ENCODE peak calls at places on chromosomes 16 and 17, in eight cellular contexts. C, D, J, S, L, X, K and O are unnamed samples.

GRCh38 chr17:17759164-17759563 is 77.6 kb downstream of the SREBF1 start:
- DNase-seq in C (no peak), D (no peak), J (no peak), S (no peak), L (no peak), X (no peak), K (no peak), O (no peak)

GRCh38 chr17:45812102-45812501 is 28.0 kb downstream of the CRHR1 start:
- DNase-seq in C (peak; percentile 51), D (peak; percentile 4), J (no peak), S (peak; percentile 8), L (peak; percentile 12), X (no peak), K (no peak), O (no peak)

GRCh38 chr16:57001026-57001669 is 11.8 kb downstream of the NLRC5 start:
- DNase-seq in C (no peak), D (no peak), J (no peak), S (no peak), L (no peak), X (no peak), K (no peak), O (no peak)

GRCh38 chr17:80780381-80781187 is 211.1 kb upstream of the CHMP6 start:
- DNase-seq in C (peak; percentile 45), D (no peak), J (no peak), S (peak; percentile 95), L (no peak), X (no peak), K (no peak), O (no peak)

GRCh38 chr17:33461051-33461450 is 168.0 kb upstream of the ASIC2 start:
- DNase-seq in C (no peak), D (no peak), J (no peak), S (no peak), L (no peak), X (no peak), K (no peak), O (no peak)

GRCh38 chr16:20916289-20916688 is 15.7 kb downstream of the LYRM1 start:
- DNase-seq in C (no peak), D (no peak), J (no peak), S (no peak), L (no peak), X (no peak), K (no peak), O (peak; percentile 19)

GRCh38 chr17:72116692-72117469 is 3.9 kb upstream of the SOX9 start:
- DNase-seq in C (peak; percentile 48), D (no peak), J (no peak), S (no peak), L (peak; percentile 34), X (no peak), K (no peak), O (no peak)

GRCh38 chr17:14304876-14305636 is 4.2 kb downstream of the HS3ST3B1 start:
- DNase-seq in C (peak; percentile 55), D (peak; percentile 33), J (no peak), S (no peak), L (no peak), X (no peak), K (no peak), O (no peak)

GRCh38 chr17:64133546-64134215 is 3.7 kb upstream of the ERN1 start:
- DNase-seq in C (peak; percentile 81), D (peak; percentile 81), J (peak; percentile 62), S (peak; percentile 87), L (peak; percentile 84), X (no peak), K (no peak), O (peak; percentile 19)

GRCh38 chr16:21116148-21116693 is 34.4 kb downstream of the DNAH3 start:
- DNase-seq in C (no peak), D (no peak), J (no peak), S (peak; percentile 76), L (peak; percentile 24), X (no peak), K (no peak), O (no peak)

GRCh38 chr16:72191551-72191950 is 19.6 kb upstream of the PMFBP1 start:
- DNase-seq in C (no peak), D (peak; percentile 16), J (no peak), S (no peak), L (peak; percentile 20), X (no peak), K (no peak), O (no peak)

GRCh38 chr17:4711671-4712111 is 1.3 kb downstream of the ARRB2 start:
- DNase-seq in C (no peak), D (no peak), J (no peak), S (peak; percentile 35), L (no peak), X (no peak), K (no peak), O (no peak)

GRCh38 chr17:1071103-1071825 is 74.3 kb downstream of the TIMM22 start:
- DNase-seq in C (no peak), D (no peak), J (no peak), S (no peak), L (no peak), X (peak; percentile 53), K (no peak), O (no peak)

GRCh38 chr17:1070411-1070810 is 73.5 kb downstream of the TIMM22 start:
- DNase-seq in C (no peak), D (no peak), J (no peak), S (no peak), L (no peak), X (peak; percentile 75), K (no peak), O (no peak)

GRCh38 chr17:1073241-1073962 is 76.5 kb downstream of the TIMM22 start:
- DNase-seq in C (no peak), D (no peak), J (no peak), S (no peak), L (no peak), X (peak; percentile 59), K (no peak), O (no peak)

GRCh38 chr17:1074886-1075665 is 78.1 kb downstream of the TIMM22 start:
- DNase-seq in C (no peak), D (no peak), J (no peak), S (no peak), L (no peak), X (peak; percentile 59), K (no peak), O (no peak)

DNA sequence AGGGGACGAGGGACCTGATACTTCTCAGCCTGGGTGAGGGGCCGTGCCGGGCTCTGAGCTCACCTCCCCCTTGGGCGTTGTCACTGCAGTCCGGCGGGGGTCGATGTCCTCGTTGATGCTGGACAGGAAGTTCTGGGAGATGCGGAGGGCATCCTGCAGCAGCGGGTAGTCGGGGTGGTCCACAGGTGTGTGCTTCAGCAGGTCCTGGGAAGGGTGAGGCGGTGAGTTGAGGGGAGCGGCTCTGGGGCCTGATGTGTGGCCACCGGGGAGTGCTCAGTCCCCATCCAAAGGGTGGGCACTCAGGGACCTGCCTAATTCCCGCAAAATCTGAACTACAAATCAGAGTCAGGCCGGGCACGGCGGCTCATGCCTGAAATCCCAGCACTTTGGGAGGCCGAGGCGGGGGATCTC is 75.6 kb downstream of the TIMM22 start:
- DNase-seq in C (no peak), D (no peak), J (no peak), S (no peak), L (no peak), X (peak; percentile 70), K (no peak), O (no peak)
- TF ChIP-seq CTCF in C (no peak), D (no peak), J (no peak), S (no peak), L (no peak), X (no peak), K (no peak), O (no peak)

DNA sequence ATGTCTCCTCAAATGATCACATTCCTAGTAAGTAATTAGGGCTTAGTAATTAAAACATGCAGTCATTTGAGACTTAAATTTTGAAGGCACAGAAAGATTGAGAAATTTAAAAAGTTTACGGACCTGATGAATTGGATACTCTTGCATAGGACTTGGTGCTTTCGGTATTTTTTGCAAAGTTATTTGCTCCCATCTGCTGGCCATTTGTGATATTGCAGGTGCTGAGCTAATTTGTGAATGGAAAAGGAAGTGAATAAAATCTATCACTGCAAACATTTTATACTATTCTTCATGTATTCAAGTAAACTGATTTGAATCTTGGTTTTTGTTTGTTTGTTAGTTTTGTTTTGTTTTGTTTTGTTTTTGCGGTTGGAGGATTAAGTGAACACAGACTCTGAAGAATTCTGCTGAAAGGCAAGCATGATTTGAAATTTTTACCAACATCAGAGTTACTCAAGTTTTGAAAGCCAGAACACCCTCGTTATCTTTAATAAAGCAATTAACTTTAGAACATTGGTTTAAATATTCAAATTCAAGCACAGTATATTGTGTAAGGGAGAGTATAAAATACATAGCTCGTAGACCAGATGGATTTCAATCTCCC is 689.5 kb upstream of the RBFOX1 start:
- DNase-seq in C (peak; percentile 59), D (peak; percentile 62), J (peak; percentile 18), S (peak; percentile 47), L (peak; percentile 69), X (no peak), K (peak; percentile 1), O (peak; percentile 71)
- TF ChIP-seq CTCF in C (peak; percentile 95), D (peak; percentile 78), J (peak; percentile 88), S (peak; percentile 95), L (peak; percentile 80), X (peak; percentile 89), K (peak; percentile 80), O (peak; percentile 90)

GRCh38 chr17:82859431-82860403 is 19.9 kb upstream of the ZNF750 start:
- DNase-seq in C (peak; percentile 46), D (peak; percentile 21), J (no peak), S (peak; percentile 40), L (peak; percentile 60), X (peak; percentile 96), K (no peak), O (peak; percentile 71)
- TF ChIP-seq CTCF in C (no peak), D (no peak), J (no peak), S (no peak), L (no peak), X (no peak), K (no peak), O (no peak)

GRCh38 chr17:43581130-43581529 is 35.0 kb upstream of the ETV4 start:
- DNase-seq in C (no peak), D (no peak), J (no peak), S (no peak), L (no peak), X (no peak), K (no peak), O (no peak)
- TF ChIP-seq CTCF in C (no peak), D (no peak), J (no peak), S (no peak), L (no peak), X (no peak), K (no peak), O (no peak)

GRCh38 chr16:68592466-68593337 is 52.4 kb upstream of the CDH3 start:
- DNase-seq in C (no peak), D (no peak), J (peak; percentile 17), S (peak; percentile 41), L (peak; percentile 16), X (no peak), K (no peak), O (no peak)
- TF ChIP-seq CTCF in C (peak; percentile 26), D (no peak), J (no peak), S (peak; percentile 69), L (peak; percentile 36), X (peak; percentile 6), K (no peak), O (no peak)